ENCODE peak calls at places on chromosomes 6 and 20, in five cellular contexts. V is bronchial epithelial cell, U is foreskin keratinocyte, P is retinal pigment epithelial cell, G is GM20000. K is an unnamed sample.

GRCh38 chr6:129936329-129937165 is 75.4 kb upstream of the TMEM244 start:
- DNase-seq in P (no peak), U (peak), G (peak), V (peak), K (peak)

GRCh38 chr6:170180671-170181337 is 110.1 kb downstream of the DLL1 start:
- DNase-seq in V (no peak), G (no peak), U (no peak), P (no peak), K (no peak)

GRCh38 chr20:32434434-32434833 is 76.3 kb downstream of the ASXL1 start:
- DNase-seq in P (no peak), U (no peak), G (no peak), V (no peak), K (no peak)

GRCh38 chr6:118933855-118934460 is 1.0 kb downstream of the MCM9 start:
- DNase-seq in G (no peak), V (no peak), U (no peak), P (no peak), K (no peak)

GRCh38 chr20:3702992-3703391 is 9.4 kb downstream of the SIGLEC1 start:
- DNase-seq in P (no peak), G (no peak), V (no peak), U (no peak), K (no peak)

GRCh38 chr20:61589055-61589385 is 337.0 kb downstream of the CDH4 start:
- DNase-seq in U (peak), V (peak), G (no peak), P (peak), K (peak)

GRCh38 chr20:47887477-47888080 is 102.3 kb upstream of the SULF2 start:
- DNase-seq in P (no peak), U (no peak), G (no peak), V (no peak), K (no peak)

GRCh38 chr6:56593801-56594318 is 48.8 kb downstream of the DST start:
- DNase-seq in P (no peak), G (peak), V (no peak), U (no peak), K (no peak)

GRCh38 chr6:170165085-170165484 is 125.8 kb downstream of the DLL1 start:
- DNase-seq in U (no peak), G (no peak), P (no peak), V (no peak), K (no peak)

GRCh38 chr6:133890941-133891813 is 2.3 kb downstream of the TCF21 start:
- DNase-seq in U (peak), G (peak), P (no peak), V (peak), K (no peak)

GRCh38 chr6:111713811-111714210 is 108.1 kb upstream of the TRAF3IP2 start:
- DNase-seq in U (no peak), G (no peak), P (no peak), V (no peak), K (no peak)

GRCh38 chr6:158391276-158391675 is 79.0 kb downstream of the TULP4 start:
- DNase-seq in P (no peak), G (no peak), U (no peak), V (no peak), K (peak)

GRCh38 chr6:124882580-124883393 is 79.5 kb upstream of the RNF217 start:
- DNase-seq in G (no peak), P (no peak), U (no peak), V (peak), K (peak)

GRCh38 chr20:40607927-40608326 is 81.1 kb downstream of the MAFB start:
- DNase-seq in P (no peak), G (no peak), V (no peak), U (no peak), K (no peak)

GRCh38 chr6:86856937-86857563 is 80.3 kb upstream of the HTR1E start:
- DNase-seq in G (peak), U (peak), P (peak), V (peak), K (peak)

GRCh38 chr20:24842591-24843442 is 106.3 kb upstream of the CST7 start:
- DNase-seq in P (no peak), G (peak), U (no peak), V (no peak), K (no peak)

GRCh38 chr6:75144396-75144795 is 61.5 kb downstream of the COL12A1 start:
- DNase-seq in V (no peak), G (no peak), U (no peak), P (no peak), K (no peak)

GRCh38 chr20:52402514-52402913 is 210.9 kb upstream of the ZFP64 start:
- DNase-seq in U (no peak), V (no peak), G (no peak), P (no peak), K (no peak)

GRCh38 chr20:33392016-33392415 is 9.3 kb downstream of the CDK5RAP1 start:
- DNase-seq in G (no peak), U (no peak), V (no peak), P (no peak), K (peak)

GRCh38 chr20:33933469-33933909 is 60.2 kb upstream of the RALY start:
- DNase-seq in G (peak), U (no peak), P (no peak), V (peak), K (peak)

GRCh38 chr20:8940311-8940710 is 128.6 kb upstream of the PLCB4 start:
- DNase-seq in G (no peak), V (no peak), U (no peak), P (no peak), K (peak)

GRCh38 chr6:22141271-22141745 is 155.5 kb downstream of the PRL start:
- DNase-seq in P (no peak), G (no peak), V (no peak), U (no peak), K (peak)

GRCh38 chr6:139109558-139109957 is 25.3 kb upstream of the HECA start:
- DNase-seq in U (no peak), P (no peak), G (no peak), V (no peak), K (no peak)

GRCh38 chr6:158744986-158745430 is 74.2 kb downstream of the EZR start:
- DNase-seq in P (no peak), V (no peak), U (peak), G (no peak), K (no peak)

GRCh38 chr6:121597654-121598053 is 162.2 kb downstream of the GJA1 start:
- DNase-seq in V (peak), G (no peak), P (no peak), U (peak), K (peak)

GRCh38 chr20:40654876-40655275 is 34.2 kb downstream of the MAFB start:
- DNase-seq in U (no peak), P (no peak), G (no peak), V (no peak), K (no peak)

GRCh38 chr6:126650931-126651330 is 311.0 kb downstream of the CENPW start:
- DNase-seq in U (no peak), V (no peak), G (no peak), P (no peak), K (peak)

GRCh38 chr6:168158980-168159349 is 80.0 kb upstream of the FRMD1 start:
- DNase-seq in V (no peak), G (no peak), U (no peak), P (no peak), K (no peak)

GRCh38 chr20:16106191-16106849 is 466.9 kb downstream of the KIF16B start:
- DNase-seq in V (peak), G (no peak), P (no peak), U (no peak), K (no peak)

GRCh38 chr6:122789862-122790739 is 1.0 kb downstream of the SMPDL3A start:
- DNase-seq in P (no peak), U (peak), G (peak), V (peak), K (peak)

DNA sequence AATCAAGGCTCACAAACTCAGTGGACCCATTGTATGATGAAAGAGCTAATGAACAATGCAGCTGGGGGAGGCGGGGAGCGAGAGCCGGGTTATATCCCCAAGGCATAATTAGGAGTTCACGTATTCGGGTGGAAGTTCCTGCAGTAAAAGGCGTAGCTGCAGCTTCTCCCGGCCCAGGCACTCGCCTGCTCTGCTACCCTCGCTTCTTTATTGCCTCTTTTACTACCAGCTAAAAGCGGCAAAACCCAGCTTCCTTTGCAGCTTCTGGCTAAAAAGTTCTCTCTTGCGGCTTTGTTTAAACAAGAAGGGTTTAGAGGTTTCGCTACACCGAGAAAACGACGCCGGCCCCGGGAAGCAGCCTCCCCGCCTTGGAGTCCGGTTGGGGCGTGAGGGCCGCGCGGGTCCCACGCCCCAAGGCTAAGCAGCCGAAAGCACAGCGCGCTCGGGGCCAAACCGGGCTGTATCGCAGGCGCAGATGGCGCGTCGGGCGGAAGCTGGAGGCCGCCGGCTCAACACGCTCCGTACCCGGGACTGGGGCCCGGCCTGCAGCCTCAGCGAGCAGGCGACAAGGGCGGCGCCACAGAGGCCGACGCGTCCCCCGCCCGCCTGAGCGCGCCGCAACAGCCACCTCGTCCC is 1.6 kb downstream of the ZBTB2 start:
- DNase-seq in U (peak), G (peak), P (peak), V (peak), K (peak)
- TF ChIP-seq CTCF in U (no peak), G (no peak), P (no peak), V (no peak), K (no peak)

DNA sequence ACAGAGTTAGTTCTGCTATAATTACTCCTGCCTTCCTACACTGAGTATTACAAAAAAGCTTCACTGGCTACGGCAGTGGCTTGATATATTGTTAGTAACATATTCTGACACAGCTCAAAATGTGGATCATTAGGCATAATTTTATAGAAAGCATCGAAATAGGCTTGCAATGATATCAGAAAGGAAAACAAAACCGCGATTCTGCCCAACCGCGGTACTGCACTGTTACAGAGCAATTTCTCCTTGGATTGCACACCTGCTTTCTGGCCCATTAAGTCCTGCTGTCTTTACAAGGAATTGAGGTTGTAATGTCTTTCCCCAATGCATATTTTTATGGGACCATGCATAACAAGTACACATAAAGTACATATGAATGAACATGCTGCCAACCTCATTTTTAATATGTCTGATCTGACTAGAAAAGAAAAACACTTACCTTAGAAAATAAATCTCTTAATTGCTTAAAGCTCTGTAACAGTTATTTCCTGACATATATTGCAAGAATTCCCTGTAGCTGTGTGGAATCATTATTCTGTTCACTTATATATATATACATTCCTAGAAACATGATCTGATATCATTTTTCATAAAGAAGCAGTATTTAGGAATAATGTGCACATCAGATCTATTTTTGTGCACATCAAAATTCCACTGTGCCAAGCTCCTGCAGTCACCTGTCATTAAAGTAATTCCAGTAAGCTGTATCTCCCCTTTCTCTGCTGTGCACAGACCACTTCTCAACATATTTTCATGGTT is 763.9 kb downstream of the HACE1 start:
- DNase-seq in U (no peak), G (no peak), P (no peak), V (no peak), K (no peak)
- TF ChIP-seq CTCF in U (no peak), G (no peak), P (no peak), V (no peak), K (no peak)

GRCh38 chr20:43507150-43508080 is at the start of gene L3MBTL1:
- DNase-seq in U (no peak), G (peak), P (no peak), V (peak), K (no peak)
- TF ChIP-seq CTCF in U (peak), G (no peak), P (no peak), V (peak), K (no peak)

GRCh38 chr6:117317261-117317660 is 51.9 kb downstream of the VGLL2 start:
- DNase-seq in P (peak), V (peak), G (no peak), U (no peak), K (peak)
- TF ChIP-seq CTCF in P (peak), V (peak), G (no peak), U (peak), K (peak)

DNA sequence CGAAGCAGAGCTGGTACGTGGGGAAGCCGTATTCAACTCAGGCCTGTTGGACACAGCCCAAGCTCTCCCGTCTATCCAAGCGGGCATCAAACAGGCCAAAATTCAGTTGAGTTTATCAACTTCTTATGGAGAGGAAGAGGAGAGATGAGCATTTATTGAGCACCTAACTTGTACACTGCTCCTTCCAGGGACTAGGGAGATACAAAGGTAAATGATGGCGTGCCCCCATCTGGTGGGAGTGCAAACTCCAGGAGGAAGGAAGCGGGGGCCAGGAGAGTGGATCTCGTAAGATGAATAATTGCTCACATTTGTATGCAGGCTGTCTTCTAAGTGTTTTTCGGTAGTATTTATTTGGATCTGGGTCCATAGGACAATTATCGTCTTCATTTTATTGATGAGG is 146.6 kb downstream of the SOBP start:
- DNase-seq in V (no peak), U (no peak), G (no peak), P (no peak), K (no peak)
- TF ChIP-seq CTCF in V (no peak), U (peak), G (no peak), P (peak), K (no peak)

GRCh38 chr20:62899633-62900051 is 26.7 kb downstream of the DIDO1 start:
- DNase-seq in G (no peak), U (no peak), V (no peak), P (no peak), K (no peak)

GRCh38 chr20:62901891-62902290 is 24.4 kb downstream of the DIDO1 start:
- DNase-seq in G (no peak), U (no peak), P (no peak), V (no peak), K (no peak)

GRCh38 chr20:62900052-62900691 is 26.1 kb downstream of the DIDO1 start:
- DNase-seq in P (no peak), G (peak), V (peak), U (no peak), K (peak)

GRCh38 chr20:62898970-62899632 is 27.2 kb downstream of the DIDO1 start:
- DNase-seq in U (no peak), P (no peak), V (no peak), G (peak), K (no peak)

GRCh38 chr20:62900692-62901584 is 25.4 kb downstream of the DIDO1 start:
- DNase-seq in P (no peak), G (no peak), U (no peak), V (peak), K (no peak)
- TF ChIP-seq CTCF in P (peak), G (no peak), U (peak), V (peak), K (peak)

GRCh38 chr6:36976509-36976908 is 9.5 kb downstream of the MTCH1 start:
- DNase-seq in P (no peak), U (no peak), G (no peak), V (no peak), K (no peak)

GRCh38 chr6:36976005-36976261 is 10.1 kb downstream of the MTCH1 start:
- DNase-seq in P (no peak), V (no peak), U (no peak), G (no peak), K (no peak)

GRCh38 chr6:36978687-36979086 is 7.3 kb downstream of the MTCH1 start:
- DNase-seq in V (no peak), P (no peak), G (no peak), U (no peak), K (no peak)

GRCh38 chr6:36976931-36977330 is 9.1 kb downstream of the MTCH1 start:
- DNase-seq in P (no peak), G (no peak), U (no peak), V (no peak), K (no peak)

GRCh38 chr6:36977470-36977941 is 8.5 kb downstream of the MTCH1 start:
- DNase-seq in P (no peak), V (no peak), U (no peak), G (peak), K (no peak)
- TF ChIP-seq CTCF in P (peak), V (peak), U (peak), G (peak), K (no peak)

GRCh38 chr6:108594640-108595039 is 33.9 kb downstream of the FOXO3 start:
- DNase-seq in P (no peak), U (no peak), V (peak), G (no peak), K (no peak)

GRCh38 chr6:108597601-108598315 is 37.0 kb downstream of the FOXO3 start:
- DNase-seq in P (no peak), V (no peak), U (no peak), G (peak), K (no peak)

GRCh38 chr6:108592371-108593337 is 31.9 kb downstream of the FOXO3 start:
- DNase-seq in V (peak), G (peak), P (no peak), U (peak), K (peak)

GRCh38 chr6:108596947-108597346 is 36.2 kb downstream of the FOXO3 start:
- DNase-seq in U (no peak), P (no peak), V (peak), G (no peak), K (no peak)

GRCh38 chr6:108598316-108598863 is 37.7 kb downstream of the FOXO3 start:
- DNase-seq in G (peak), U (no peak), P (no peak), V (peak), K (no peak)
- TF ChIP-seq CTCF in G (no peak), U (no peak), P (no peak), V (no peak), K (no peak)